ENCODE peak calls at places on chromosomes 6 and 20, in six cellular contexts. B is NCI-H460; N is stimulated activated CD4-positive, alpha-beta T cell treated with anti-CD3 and anti-CD28 coated beads, TNF-alpha, amount 100 ng/mL, for 24 hours; S is HFFc6; D is NB4; C is fibroblast of pulmonary artery. E is an unnamed sample.

GRCh38 chr6:119289651-119290050 is 59.9 kb downstream of the MAN1A1 start:
- DNase-seq in B (no peak), N (no peak), S (no peak), D (no peak), C (no peak), E (no peak)

GRCh38 chr6:97669191-97669651 is 386.2 kb upstream of the MMS22L start:
- DNase-seq in B (no peak), N (peak; percentile 5), S (no peak), D (no peak), C (no peak), E (peak; percentile 78)

GRCh38 chr6:21522007-21522758 is 71.4 kb upstream of the SOX4 start:
- DNase-seq in B (no peak), N (no peak), S (no peak), D (no peak), C (no peak), E (no peak)

GRCh38 chr6:105272783-105273182 is 93.0 kb upstream of the POPDC3 start:
- DNase-seq in B (no peak), N (no peak), S (peak; percentile 11), D (no peak), C (peak; percentile 36), E (no peak)

GRCh38 chr6:133326584-133326983 is 85.4 kb downstream of the EYA4 start:
- DNase-seq in B (no peak), N (no peak), S (no peak), D (no peak), C (no peak), E (no peak)

GRCh38 chr20:39829713-39830112 is 859.3 kb downstream of the MAFB start:
- DNase-seq in B (no peak), N (no peak), S (no peak), D (peak; percentile 11), C (no peak), E (no peak)

GRCh38 chr20:60447703-60448102 is 489.5 kb downstream of the CDH26 start:
- DNase-seq in B (no peak), N (no peak), S (peak; percentile 2), D (no peak), C (no peak), E (no peak)

GRCh38 chr20:53804920-53805894 is 211.6 kb upstream of the ZNF217 start:
- DNase-seq in B (no peak), N (no peak), S (no peak), D (no peak), C (no peak), E (no peak)

GRCh38 chr20:35283441-35284266 is 918 bp downstream of the EIF6 start:
- DNase-seq in B (no peak), N (peak; percentile 28), S (no peak), D (peak; percentile 58), C (no peak), E (no peak)

GRCh38 chr20:3777726-3778629 is 3.3 kb downstream of the SPEF1 start:
- DNase-seq in B (no peak), N (peak; percentile 57), S (peak; percentile 6), D (no peak), C (peak; percentile 50), E (peak; percentile 94)

GRCh38 chr6:167314180-167314821 is 10.6 kb upstream of the TTLL2 start:
- DNase-seq in B (no peak), N (no peak), S (no peak), D (no peak), C (no peak), E (no peak)

GRCh38 chr20:31587545-31588389 is 17.3 kb upstream of the ID1 start:
- DNase-seq in B (no peak), N (no peak), S (no peak), D (peak; percentile 54), C (peak; percentile 49), E (peak; percentile 85)

GRCh38 chr6:125303512-125303854 is 1.7 kb upstream of the HDDC2 start:
- DNase-seq in B (no peak), N (no peak), S (no peak), D (peak; percentile 21), C (no peak), E (no peak)

GRCh38 chr20:19026121-19026878 is 186.1 kb upstream of the SLC24A3 start:
- DNase-seq in B (no peak), N (no peak), S (no peak), D (no peak), C (no peak), E (no peak)